ENCODE peak calls at places on chromosomes 13 and 19, in nine cellular contexts. L, A, I, X, N, M, T, O and H are unnamed samples. For H3K4me1, the result is how much of the 10 kb centered on the place peaks cover.

GRCh38 chr19:32566246-32566830 is 14.7 kb upstream of the PDCD5 start:
- DNase-seq in L (no peak), A (no peak), I (no peak), X (peak), N (no peak), M (no peak), T (no peak), O (no peak), H (no peak)

GRCh38 chr19:17616961-17617806 is 61.7 kb downstream of the COLGALT1 start:
- DNase-seq in L (peak), A (no peak), I (no peak), X (peak), N (no peak), M (no peak), T (no peak), O (no peak), H (peak)

GRCh38 chr13:44237276-44237767 is 136.3 kb upstream of the SERP2 start:
- DNase-seq in L (no peak), A (no peak), I (peak), X (peak), N (peak), M (peak), T (peak), O (peak), H (no peak)

GRCh38 chr19:21519488-21519887 is 14.1 kb downstream of the ZNF429 start:
- DNase-seq in L (no peak), A (no peak), I (no peak), X (no peak), N (no peak), M (no peak), T (no peak), O (no peak), H (no peak)

GRCh38 chr13:77398825-77399620 is 72.1 kb upstream of the MYCBP2 start:
- DNase-seq in L (no peak), A (no peak), I (no peak), X (no peak), N (no peak), M (no peak), T (no peak), O (no peak), H (no peak)

GRCh38 chr19:9741476-9742171 is 26.9 kb downstream of the ZNF846 start:
- DNase-seq in L (no peak), A (no peak), I (no peak), X (peak), N (no peak), M (no peak), T (no peak), O (no peak), H (no peak)

GRCh38 chr19:54203151-54203611 is 2.5 kb downstream of the RPS9 start:
- DNase-seq in L (no peak), A (peak), I (no peak), X (peak), N (no peak), M (no peak), T (no peak), O (no peak), H (no peak)

GRCh38 chr19:3644351-3645066 is 17.9 kb upstream of the CACTIN start:
- DNase-seq in L (no peak), A (no peak), I (no peak), X (peak), N (no peak), M (no peak), T (no peak), O (no peak), H (no peak)

GRCh38 chr13:97030705-97031452 is 36.6 kb upstream of the OXGR1 start:
- DNase-seq in L (no peak), A (no peak), I (no peak), X (peak), N (no peak), M (no peak), T (no peak), O (no peak), H (no peak)

GRCh38 chr13:30679483-30680330 is 55.6 kb upstream of the ALOX5AP start:
- DNase-seq in L (no peak), A (no peak), I (no peak), X (peak), N (no peak), M (no peak), T (no peak), O (no peak), H (peak)

DNA sequence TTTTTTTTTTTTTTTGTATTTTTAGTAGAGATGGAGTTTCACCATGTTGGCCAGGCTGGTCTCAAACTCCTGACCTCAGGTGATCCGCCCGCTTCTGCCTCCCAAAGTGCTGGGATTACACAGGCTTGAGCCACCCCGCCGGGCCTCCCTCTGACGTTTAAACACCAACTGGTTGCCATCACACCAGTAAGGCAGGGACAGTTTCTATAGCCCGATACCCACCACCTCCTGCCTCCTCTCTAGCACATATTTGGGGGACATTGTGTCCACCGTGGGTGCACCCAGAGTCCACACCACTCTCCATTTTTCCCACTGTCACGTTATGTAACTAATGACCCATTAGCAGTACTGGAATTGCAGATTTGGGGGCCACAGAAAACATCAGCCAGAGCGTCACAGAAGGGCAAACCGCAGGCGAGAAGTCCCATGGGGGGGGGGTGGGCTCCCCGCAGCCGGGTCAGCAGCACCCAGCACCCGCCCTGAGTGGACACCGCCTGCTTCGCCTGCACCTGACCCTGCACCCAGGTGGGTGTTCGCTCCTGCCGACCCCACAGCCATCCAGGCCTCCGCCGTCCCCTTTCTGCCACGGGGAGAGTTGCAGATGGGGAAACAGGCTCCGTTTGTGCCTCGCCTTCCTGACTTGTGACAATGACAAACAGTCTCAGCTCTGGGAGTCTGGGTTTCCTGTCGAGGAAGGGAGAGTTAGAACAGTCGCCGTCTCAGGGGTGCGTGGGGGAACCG is 3.6 kb downstream of the ONECUT3 start:
- DNase-seq in L (no peak), A (no peak), I (no peak), X (no peak), N (no peak), M (no peak), T (no peak), O (no peak), H (no peak)
- H3K4me1 ChIP-seq in L (under half), A (under half), I (under half), X (under half), N (under half), M (under half), T (under half), O (under half), H (under half)

DNA sequence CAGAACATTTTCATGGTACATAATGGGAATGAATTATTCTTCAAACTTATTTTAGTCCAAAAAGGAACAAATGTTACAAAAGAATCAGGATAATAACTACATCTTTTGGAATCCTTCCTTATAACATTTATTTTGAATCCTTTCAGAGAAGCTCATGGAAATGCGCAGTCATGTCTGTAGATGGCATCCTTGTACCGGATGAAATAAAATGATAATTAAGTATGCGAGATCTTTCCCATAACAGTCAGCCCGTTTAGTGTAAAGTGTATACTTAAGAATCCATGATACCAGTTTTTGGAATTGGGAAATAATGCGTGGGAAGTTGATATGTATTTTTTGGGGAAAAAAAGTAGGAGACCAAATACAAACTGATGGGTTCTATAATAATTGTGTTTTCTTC is 418.8 kb downstream of the GPC5 start:
- DNase-seq in L (no peak), A (no peak), I (no peak), X (peak), N (no peak), M (no peak), T (no peak), O (no peak), H (no peak)
- TF ChIP-seq CTCF in L (no peak), A (no peak), I (no peak), X (peak), N (no peak), M (no peak), T (peak), O (no peak), H (peak)

GRCh38 chr13:35496761-35497386 is 20.4 kb upstream of the MAB21L1 start:
- DNase-seq in L (no peak), A (no peak), I (no peak), X (no peak), N (no peak), M (no peak), T (no peak), O (no peak), H (no peak)
- H3K4me3 ChIP-seq in L (no peak), A (no peak), I (no peak), X (no peak), N (no peak), M (no peak), T (no peak), O (no peak), H (no peak)

GRCh38 chr19:6260376-6260775 is 19.4 kb downstream of the MLLT1 start:
- DNase-seq in L (no peak), A (peak), I (no peak), X (no peak), N (no peak), M (no peak), T (no peak), O (no peak), H (no peak)

GRCh38 chr19:6260912-6261636 is 18.7 kb downstream of the MLLT1 start:
- DNase-seq in L (peak), A (no peak), I (no peak), X (peak), N (no peak), M (peak), T (no peak), O (peak), H (no peak)

GRCh38 chr19:6263306-6264076 is 16.3 kb downstream of the MLLT1 start:
- DNase-seq in L (no peak), A (no peak), I (no peak), X (peak), N (no peak), M (no peak), T (no peak), O (peak), H (no peak)

GRCh38 chr19:6262519-6262918 is 17.3 kb downstream of the MLLT1 start:
- DNase-seq in L (no peak), A (no peak), I (no peak), X (no peak), N (no peak), M (no peak), T (no peak), O (no peak), H (no peak)

DNA sequence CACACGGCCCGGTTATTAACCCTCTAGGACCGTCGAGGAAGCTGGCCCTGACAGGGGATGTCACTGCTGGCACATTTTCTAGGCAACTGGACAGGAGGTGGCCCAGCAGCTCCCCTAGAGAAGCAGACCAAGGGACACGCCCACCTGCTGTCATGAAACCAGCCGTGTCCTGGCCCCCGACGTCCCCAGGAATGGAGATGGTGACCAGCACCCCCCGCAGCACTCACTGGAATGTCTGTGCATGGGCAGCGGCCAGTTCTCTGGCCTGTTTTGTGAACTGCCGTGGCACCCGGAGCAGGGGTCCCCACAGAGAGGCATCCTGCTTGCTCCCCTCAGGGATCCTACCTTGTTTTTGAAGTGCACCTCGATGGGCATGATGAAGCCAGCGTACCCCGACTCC is 17.9 kb downstream of the MLLT1 start:
- DNase-seq in L (no peak), A (no peak), I (no peak), X (no peak), N (no peak), M (no peak), T (no peak), O (no peak), H (no peak)
- H3K4me1 ChIP-seq in L (under half), A (under half), I (under half), X (under half), N (under half), M (under half), T (under half), O (under half), H (under half)